ENCODE peak calls at places on chromosome 7, in seven cellular contexts. H is HepG2, Z is spleen, J is HCT116, I is GM12878, G is GM12892, B is stomach. X is an unnamed sample.

GRCh38 chr7:137975223-137975622 is 26.7 kb downstream of the CREB3L2 start:
- DNase-seq in G (no peak), H (no peak), J (no peak), B (no peak), Z (no peak), I (no peak), X (no peak)

GRCh38 chr7:107228291-107228690 is 59.5 kb downstream of the HBP1 start:
- DNase-seq in G (no peak), B (no peak), Z (no peak), I (no peak), H (no peak), J (no peak), X (no peak)

GRCh38 chr7:17056491-17057142 is 174.8 kb upstream of the AGR3 start:
- DNase-seq in H (no peak), B (no peak), G (no peak), J (no peak), I (no peak), Z (no peak), X (no peak)

GRCh38 chr7:131226116-131226562 is 101.5 kb upstream of the MKLN1 start:
- DNase-seq in J (no peak), G (no peak), H (peak; percentile 44), Z (no peak), I (no peak), B (no peak), X (no peak)

GRCh38 chr7:151936207-151936606 is 20.0 kb upstream of the GALNTL5 start:
- DNase-seq in J (no peak), B (no peak), H (no peak), G (peak; percentile 23), I (peak; percentile 37), Z (no peak), X (no peak)

GRCh38 chr7:10299384-10299783 is 674.3 kb upstream of the PHF14 start:
- DNase-seq in Z (no peak), B (no peak), J (no peak), G (no peak), H (no peak), I (no peak), X (no peak)

GRCh38 chr7:67854784-67855183 is 858.2 kb downstream of the TYW1 start:
- DNase-seq in J (no peak), Z (no peak), I (no peak), B (no peak), G (no peak), H (peak; percentile 11), X (no peak)

GRCh38 chr7:5629941-5630340 is 151.5 kb downstream of the RNF216 start:
- DNase-seq in Z (peak; percentile 58), H (no peak), G (no peak), I (no peak), J (peak; percentile 7), B (no peak), X (no peak)

GRCh38 chr7:148702876-148703670 is 4.4 kb downstream of the CUL1 start:
- DNase-seq in H (no peak), G (no peak), J (no peak), B (no peak), Z (no peak), I (no peak), X (no peak)

GRCh38 chr7:26307226-26307625 is 15.6 kb downstream of the SNX10 start:
- DNase-seq in G (no peak), H (no peak), Z (no peak), I (no peak), J (no peak), B (no peak), X (no peak)

GRCh38 chr7:84194484-84195260 is at the start of gene SEMA3A:
- DNase-seq in B (no peak), J (peak; percentile 48), G (no peak), H (peak; percentile 8), I (no peak), Z (no peak), X (no peak)

GRCh38 chr7:106329408-106329807 is 44.6 kb upstream of the NAMPT start:
- DNase-seq in H (no peak), Z (no peak), G (no peak), I (no peak), B (no peak), J (no peak), X (no peak)

GRCh38 chr7:111089822-111090426 is 1.0 kb upstream of the LRRN3 start:
- DNase-seq in H (peak; percentile 40), B (no peak), I (no peak), Z (no peak), G (no peak), J (peak; percentile 34), X (no peak)

GRCh38 chr7:3440509-3440908 is 139.5 kb downstream of the SDK1 start:
- DNase-seq in B (no peak), Z (no peak), J (no peak), G (no peak), H (no peak), I (no peak), X (no peak)

GRCh38 chr7:68729361-68729760 is 868.9 kb upstream of the AUTS2 start:
- DNase-seq in Z (no peak), I (no peak), G (no peak), H (no peak), J (no peak), B (no peak), X (no peak)

GRCh38 chr7:150988230-150989226 is 2.3 kb upstream of the NOS3 start:
- DNase-seq in H (no peak), Z (peak; percentile 87), I (no peak), J (no peak), B (no peak), G (peak; percentile 80), X (no peak)

GRCh38 chr7:75596727-75597614 is 104.9 kb downstream of the SPDYE5 start:
- DNase-seq in H (no peak), B (no peak), Z (no peak), I (peak; percentile 30), J (no peak), G (no peak), X (no peak)

GRCh38 chr7:19108985-19109946 is 8.2 kb downstream of the TWIST1 start:
- DNase-seq in H (no peak), G (no peak), J (no peak), I (no peak), Z (no peak), B (no peak), X (no peak)

GRCh38 chr7:19107142-19107391 is 10.4 kb downstream of the TWIST1 start:
- DNase-seq in Z (no peak), H (no peak), J (no peak), G (no peak), I (no peak), B (no peak), X (no peak)

GRCh38 chr7:19107392-19108147 is 9.9 kb downstream of the TWIST1 start:
- DNase-seq in B (no peak), I (no peak), Z (no peak), H (no peak), J (no peak), G (no peak), X (no peak)

GRCh38 chr7:19105546-19105945 is 11.9 kb downstream of the TWIST1 start:
- DNase-seq in G (no peak), Z (no peak), J (no peak), I (no peak), H (no peak), B (no peak), X (no peak)

GRCh38 chr7:19106308-19107141 is 10.9 kb downstream of the TWIST1 start:
- DNase-seq in H (no peak), B (no peak), Z (peak; percentile 54), G (no peak), I (no peak), J (no peak), X (no peak)
- TF ChIP-seq POLR2A in H (no peak), B (no peak), Z (no peak), G (no peak), I (no peak), J (no peak), X (no peak)

DNA sequence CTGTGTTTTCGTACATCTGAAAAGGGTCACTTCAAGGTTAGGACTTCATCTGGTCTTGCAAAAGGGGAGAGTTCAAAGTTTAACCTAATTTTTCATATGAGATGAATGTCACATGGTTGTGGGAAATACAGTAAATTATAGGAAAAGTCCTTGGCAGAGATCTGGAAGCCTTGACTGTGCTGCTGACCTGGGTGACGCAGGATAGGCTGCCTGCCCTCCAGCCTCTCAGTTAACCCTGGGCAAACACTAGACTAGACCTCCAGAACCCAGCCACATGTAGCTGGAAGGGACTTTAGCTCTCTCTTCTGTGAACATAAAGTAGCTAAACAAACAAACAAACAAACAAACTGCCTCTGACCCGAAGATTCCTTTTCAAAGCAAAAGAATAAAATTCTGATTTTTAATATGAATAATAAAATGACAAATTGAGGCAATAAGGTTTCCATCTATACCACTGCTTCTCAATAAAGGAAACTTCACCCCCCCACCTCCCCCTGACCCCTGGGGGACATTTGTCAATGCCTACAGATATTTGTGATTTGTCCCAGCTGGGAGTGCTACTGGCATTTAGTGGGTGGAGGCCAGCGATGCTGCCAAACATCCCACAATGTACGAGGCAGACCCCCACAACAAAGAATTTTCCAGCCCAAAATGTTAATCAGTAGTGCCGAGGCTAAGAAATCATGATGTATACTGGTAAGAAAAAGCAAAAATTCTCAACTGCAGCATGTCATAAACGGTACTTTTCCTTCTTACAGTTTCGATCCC is 75.2 kb upstream of the PRR15 start:
- DNase-seq in J (no peak), Z (no peak), H (peak; percentile 33), I (no peak), G (no peak), B (no peak), X (no peak)
- TF ChIP-seq POLR2AphosphoS5 in J (no peak), Z (no peak), H (no peak), I (no peak), G (no peak), B (no peak), X (no peak)

GRCh38 chr7:77697535-77697831 is 1.2 kb downstream of the RSBN1L start:
- DNase-seq in H (no peak), I (no peak), B (no peak), G (no peak), J (no peak), Z (peak; percentile 83), X (no peak)

GRCh38 chr7:77696057-77696642 is at the start of gene RSBN1L:
- DNase-seq in Z (peak; percentile 99), I (peak; percentile 93), B (peak; percentile 99), G (peak; percentile 78), H (peak; percentile 96), J (peak; percentile 92), X (peak; percentile 98)

GRCh38 chr7:77698042-77698625 is 1.9 kb downstream of the RSBN1L start:
- DNase-seq in G (no peak), B (no peak), H (no peak), J (no peak), Z (no peak), I (no peak), X (no peak)

GRCh38 chr7:77699056-77699455 is 2.8 kb downstream of the RSBN1L start:
- DNase-seq in G (peak; percentile 37), B (no peak), J (no peak), I (peak; percentile 67), H (no peak), Z (no peak), X (no peak)

GRCh38 chr7:77696643-77697534 is 630 bp downstream of the RSBN1L start:
- DNase-seq in J (no peak), H (peak; percentile 59), I (no peak), B (peak; percentile 68), G (no peak), Z (peak; percentile 93), X (peak; percentile 40)
- TF ChIP-seq POLR2A in J (no peak), H (no peak), I (no peak), B (no peak), G (no peak), Z (no peak), X (no peak)

DNA sequence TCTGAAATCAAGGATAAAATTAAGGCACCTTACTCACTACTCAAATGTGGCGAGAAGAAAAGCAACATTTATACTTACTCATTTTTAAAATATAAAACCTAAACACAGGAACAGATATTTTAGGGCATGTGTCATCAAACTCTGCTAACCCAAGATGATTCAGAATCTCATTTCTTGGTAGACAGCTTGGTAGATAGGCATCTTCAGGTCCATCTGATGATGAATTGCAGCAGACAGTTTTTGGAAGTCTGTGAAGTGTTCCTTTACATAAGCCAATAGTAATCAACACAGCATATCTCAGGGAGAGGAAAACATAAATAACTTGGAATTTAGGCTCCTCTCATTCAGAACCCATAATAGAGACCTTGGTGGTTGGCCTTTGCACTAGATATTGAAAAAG is 3.4 kb downstream of the HIPK2 start:
- DNase-seq in I (no peak), H (no peak), B (no peak), Z (no peak), J (no peak), G (no peak), X (no peak)
- TF ChIP-seq POLR2AphosphoS5 in I (no peak), H (no peak), B (no peak), Z (no peak), J (no peak), G (no peak), X (no peak)

X was measured in breast epithelium.